ENCODE peak calls at places on chromosomes 6 and 20, in seven cellular contexts. G is SK-N-SH, K is HCT116, C is K562, U is H1, Y is GM12878, X is HepG2. Q is an unnamed sample.

GRCh38 chr6:3159805-3160781 is 2.7 kb upstream of the TUBB2A start:
- DNase-seq in X (peak), K (peak), Y (no peak), C (peak), U (no peak), G (no peak), Q (no peak)

GRCh38 chr20:45407783-45408645 is at the start of gene DBNDD2:
- DNase-seq in U (no peak), Y (no peak), C (no peak), X (no peak), G (peak), K (no peak), Q (no peak)

GRCh38 chr6:7879980-7880717 is 30.4 kb downstream of the TXNDC5 start:
- DNase-seq in Y (no peak), C (no peak), K (no peak), X (no peak), G (no peak), U (no peak), Q (no peak)

GRCh38 chr6:81450180-81450579 is 302.3 kb downstream of the TENT5A start:
- DNase-seq in Y (no peak), C (no peak), U (no peak), K (peak), G (peak), X (peak), Q (no peak)

GRCh38 chr6:69835414-69836179 is 30.8 kb upstream of the COL19A1 start:
- DNase-seq in G (peak), X (peak), Y (no peak), C (peak), K (peak), U (no peak), Q (peak)

GRCh38 chr6:35583893-35584688 is 71.4 kb upstream of the TULP1 start:
- DNase-seq in G (peak), X (peak), C (peak), U (peak), Y (peak), K (peak), Q (peak)

GRCh38 chr6:11473008-11473740 is 64.4 kb upstream of the TMEM170B start:
- DNase-seq in C (no peak), G (no peak), K (no peak), Y (no peak), U (no peak), X (no peak), Q (no peak)

GRCh38 chr6:8180327-8181161 is 78.2 kb upstream of the EEF1E1 start:
- DNase-seq in U (no peak), Y (no peak), C (no peak), K (no peak), G (no peak), X (no peak), Q (peak)

GRCh38 chr6:5754904-5755303 is 251.8 kb downstream of the NRN1 start:
- DNase-seq in G (no peak), Y (no peak), X (no peak), K (no peak), U (no peak), C (no peak), Q (no peak)

GRCh38 chr6:124430741-124431140 is 531.5 kb upstream of the RNF217 start:
- DNase-seq in G (no peak), Y (no peak), K (no peak), U (no peak), X (no peak), C (no peak), Q (no peak)

DNA sequence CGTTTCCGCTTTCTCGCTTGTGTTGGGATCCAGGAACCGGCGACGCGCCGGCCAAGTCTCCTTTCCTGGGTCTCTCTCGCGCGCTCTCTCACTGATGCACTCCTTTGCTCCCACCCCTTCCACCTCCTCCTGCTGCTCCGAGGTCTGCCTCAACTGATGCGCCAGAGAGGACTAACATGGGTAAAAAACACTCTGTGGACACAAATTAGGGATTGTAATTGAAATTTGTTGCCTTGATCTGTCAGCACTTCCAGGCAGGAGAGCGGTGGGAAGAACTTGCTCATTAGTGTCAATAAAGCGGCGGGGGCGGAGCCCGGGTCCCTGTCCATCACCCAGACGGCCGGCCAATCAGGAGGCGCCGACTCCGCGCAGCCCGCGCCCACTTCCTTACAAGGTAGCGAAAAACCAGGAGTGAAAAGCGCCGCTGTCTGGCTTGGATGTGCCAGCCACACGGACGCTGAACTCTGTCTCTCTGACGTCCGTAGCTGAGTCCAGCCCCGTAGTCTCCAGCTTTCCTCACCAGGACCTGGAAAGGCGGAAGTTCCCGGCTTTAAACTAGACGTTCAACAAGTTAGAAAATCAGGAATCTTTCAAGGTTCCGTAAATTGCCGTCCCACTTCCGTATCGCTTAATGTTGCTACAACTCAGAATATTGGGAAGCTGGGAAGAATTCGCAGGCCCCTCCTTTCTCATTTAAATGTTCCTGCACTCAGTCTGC is at the start of gene TBX18:
- DNase-seq in K (peak), U (peak), Y (no peak), X (peak), G (peak), C (peak), Q (no peak)
- TF ChIP-seq JUND in K (peak), U (no peak), Y (no peak), X (no peak), G (peak), C (peak), Q (no peak)

DNA sequence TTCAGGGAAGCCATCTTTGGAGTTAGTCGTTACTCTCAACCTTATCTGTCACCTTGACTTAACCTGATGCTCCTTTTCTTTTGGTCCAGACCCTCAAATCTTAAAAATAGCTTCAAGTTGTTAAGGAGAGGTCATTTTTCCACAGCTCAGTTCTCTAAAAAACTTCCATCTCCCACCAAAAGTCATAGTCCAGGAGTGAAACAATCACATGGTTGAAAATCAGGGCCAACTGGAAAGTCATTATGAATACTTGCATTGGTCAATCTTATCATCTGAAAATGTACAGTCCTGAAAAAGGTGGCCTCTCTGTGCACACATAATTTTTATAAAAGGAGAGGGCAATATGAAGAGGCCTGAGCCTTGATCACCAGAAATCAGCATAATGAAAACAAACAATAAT is 195.7 kb downstream of the BCAS1 start:
- DNase-seq in G (no peak), U (no peak), C (no peak), Y (no peak), X (no peak), K (no peak), Q (no peak)
- TF ChIP-seq JUND in G (no peak), U (no peak), C (no peak), Y (no peak), X (no peak), K (no peak), Q (no peak)

DNA sequence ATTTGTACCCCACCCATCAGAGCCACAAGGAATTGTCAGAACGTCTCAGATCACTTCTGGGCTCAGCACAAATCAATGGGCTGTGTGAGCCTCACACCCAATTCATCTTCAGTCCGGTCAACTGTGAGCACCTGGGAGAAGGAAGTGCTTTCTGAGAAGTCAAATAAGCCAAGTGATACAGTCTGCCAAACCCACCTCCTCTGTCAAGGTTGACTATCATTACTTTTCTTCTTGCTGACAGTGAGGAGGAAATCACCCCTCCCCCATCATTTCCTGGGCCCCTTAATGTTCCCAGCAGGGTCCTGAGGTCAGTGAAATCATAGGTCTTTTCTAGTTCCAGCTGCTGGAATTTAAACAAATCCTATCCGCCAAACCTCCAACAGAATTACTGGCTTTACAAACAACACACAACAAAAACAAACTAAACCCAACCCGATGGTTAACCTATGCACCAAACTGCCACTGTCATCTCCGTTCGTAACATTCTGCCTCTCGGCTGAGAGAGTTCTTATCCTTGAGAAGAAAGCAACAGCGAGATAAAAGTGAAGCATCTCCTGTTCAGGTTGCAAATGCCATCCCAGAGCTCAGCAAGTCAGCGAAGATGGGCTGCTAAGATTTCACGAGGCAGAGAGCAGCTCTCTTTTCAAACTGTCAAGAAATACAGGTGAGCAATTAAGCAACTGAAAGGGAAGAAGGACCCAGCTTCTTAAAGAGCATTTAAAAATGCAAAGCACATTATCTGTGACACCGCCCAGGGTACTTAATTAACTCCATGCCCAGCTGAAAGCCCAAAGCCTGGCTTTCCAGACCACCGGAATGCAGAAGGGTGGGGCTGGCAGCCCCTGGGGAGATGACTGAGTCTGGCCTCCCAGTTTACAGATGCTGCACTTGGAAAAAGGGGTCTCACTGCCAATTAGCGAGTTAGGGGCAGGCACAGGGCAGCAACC is 24.7 kb downstream of the GFOD1 start:
- DNase-seq in X (no peak), G (no peak), C (no peak), K (no peak), U (no peak), Y (no peak), Q (no peak)
- TF ChIP-seq JUND in X (no peak), G (no peak), C (no peak), K (no peak), U (no peak), Y (no peak), Q (no peak)

DNA sequence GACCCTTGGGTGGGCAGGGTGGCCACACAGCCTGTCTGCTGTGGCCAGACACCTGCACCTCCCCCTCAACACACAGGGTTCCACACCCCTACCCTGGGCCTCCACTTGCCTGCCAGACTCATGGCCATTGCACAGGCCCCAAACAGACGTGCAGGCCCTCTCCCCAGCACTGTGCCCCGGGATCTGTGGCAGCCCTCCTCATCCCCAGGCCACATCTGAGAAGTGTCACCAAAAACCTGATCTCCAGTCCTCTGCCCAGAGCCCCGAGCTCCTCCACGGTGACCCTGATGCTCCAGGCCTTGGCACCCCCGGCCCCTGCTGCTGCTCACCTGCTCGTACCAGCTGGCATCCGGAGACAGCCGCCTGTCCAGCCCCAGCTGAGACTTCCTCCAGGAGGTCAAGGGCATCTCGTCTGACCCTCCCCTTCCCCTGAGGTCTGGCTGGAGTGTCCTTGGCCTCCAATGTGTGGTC is 160.1 kb downstream of the DLL1 start:
- DNase-seq in U (no peak), X (no peak), Y (no peak), G (no peak), K (no peak), C (no peak), Q (no peak)
- TF ChIP-seq JUND in U (no peak), X (no peak), Y (no peak), G (no peak), K (no peak), C (no peak), Q (no peak)